ENCODE peak calls at places on chromosomes 6 and 20, in ten cellular contexts. One of them, this sample, is unnamed.

GRCh38 chr6:170098428-170099170 is 192.3 kb downstream of the DLL1 start:
- DNase-seq in PC-3: no peak
- DNase-seq in A549: no peak
- DNase-seq in heart right ventricle: no peak
- DNase-seq in SK-N-SH: no peak
- DNase-seq in CD8-positive, alpha-beta T cell: peak; percentile 42
- DNase-seq in effector memory CD4-positive, alpha-beta T cell: no peak
- DNase-seq in endothelial cell of umbilical vein: no peak
- DNase-seq in HepG2: no peak
- DNase-seq in MM.1S: no peak
- DNase-seq in this sample: peak; percentile 57

GRCh38 chr6:19181252-19181651 is 655.9 kb upstream of the ID4 start:
- DNase-seq in CD8-positive, alpha-beta T cell: no peak
- DNase-seq in HepG2: no peak
- DNase-seq in MM.1S: no peak
- DNase-seq in endothelial cell of umbilical vein: no peak
- DNase-seq in SK-N-SH: no peak
- DNase-seq in heart right ventricle: no peak
- DNase-seq in effector memory CD4-positive, alpha-beta T cell: no peak
- DNase-seq in PC-3: no peak
- DNase-seq in A549: no peak
- DNase-seq in this sample: no peak

GRCh38 chr20:16209826-16210365 is 363.4 kb downstream of the KIF16B start:
- DNase-seq in PC-3: no peak
- DNase-seq in A549: no peak
- DNase-seq in SK-N-SH: no peak
- DNase-seq in MM.1S: no peak
- DNase-seq in heart right ventricle: no peak
- DNase-seq in effector memory CD4-positive, alpha-beta T cell: no peak
- DNase-seq in endothelial cell of umbilical vein: no peak
- DNase-seq in HepG2: no peak
- DNase-seq in CD8-positive, alpha-beta T cell: no peak
- DNase-seq in this sample: no peak

GRCh38 chr20:18412202-18412901 is 54.5 kb downstream of the DZANK1 start:
- DNase-seq in CD8-positive, alpha-beta T cell: no peak
- DNase-seq in HepG2: no peak
- DNase-seq in effector memory CD4-positive, alpha-beta T cell: no peak
- DNase-seq in heart right ventricle: no peak
- DNase-seq in PC-3: no peak
- DNase-seq in MM.1S: no peak
- DNase-seq in endothelial cell of umbilical vein: no peak
- DNase-seq in A549: no peak
- DNase-seq in SK-N-SH: no peak
- DNase-seq in this sample: no peak

GRCh38 chr20:24437322-24438090 is 31.9 kb upstream of the SYNDIG1 start:
- DNase-seq in HepG2: no peak
- DNase-seq in heart right ventricle: no peak
- DNase-seq in A549: no peak
- DNase-seq in effector memory CD4-positive, alpha-beta T cell: no peak
- DNase-seq in SK-N-SH: no peak
- DNase-seq in endothelial cell of umbilical vein: no peak
- DNase-seq in PC-3: no peak
- DNase-seq in CD8-positive, alpha-beta T cell: no peak
- DNase-seq in MM.1S: no peak
- DNase-seq in this sample: no peak

GRCh38 chr6:125528614-125529013 is 220.8 kb upstream of the HEY2 start:
- DNase-seq in A549: no peak
- DNase-seq in heart right ventricle: no peak
- DNase-seq in endothelial cell of umbilical vein: no peak
- DNase-seq in SK-N-SH: no peak
- DNase-seq in MM.1S: no peak
- DNase-seq in CD8-positive, alpha-beta T cell: no peak
- DNase-seq in PC-3: no peak
- DNase-seq in HepG2: no peak
- DNase-seq in effector memory CD4-positive, alpha-beta T cell: no peak
- DNase-seq in this sample: peak; percentile 2

GRCh38 chr6:88722691-88723090 is 240.7 kb downstream of the RNGTT start:
- DNase-seq in CD8-positive, alpha-beta T cell: no peak
- DNase-seq in heart right ventricle: no peak
- DNase-seq in HepG2: no peak
- DNase-seq in endothelial cell of umbilical vein: no peak
- DNase-seq in PC-3: no peak
- DNase-seq in SK-N-SH: no peak
- DNase-seq in A549: no peak
- DNase-seq in effector memory CD4-positive, alpha-beta T cell: no peak
- DNase-seq in MM.1S: no peak
- DNase-seq in this sample: no peak

GRCh38 chr20:11431613-11432012 is 486.1 kb upstream of the BTBD3 start:
- DNase-seq in HepG2: no peak
- DNase-seq in A549: no peak
- DNase-seq in CD8-positive, alpha-beta T cell: no peak
- DNase-seq in SK-N-SH: no peak
- DNase-seq in heart right ventricle: no peak
- DNase-seq in MM.1S: no peak
- DNase-seq in PC-3: no peak
- DNase-seq in endothelial cell of umbilical vein: no peak
- DNase-seq in effector memory CD4-positive, alpha-beta T cell: no peak
- DNase-seq in this sample: no peak

GRCh38 chr6:7587631-7588100 is 2.3 kb upstream of the SNRNP48 start:
- DNase-seq in A549: no peak
- DNase-seq in effector memory CD4-positive, alpha-beta T cell: no peak
- DNase-seq in PC-3: peak; percentile 22
- DNase-seq in HepG2: no peak
- DNase-seq in SK-N-SH: no peak
- DNase-seq in CD8-positive, alpha-beta T cell: no peak
- DNase-seq in heart right ventricle: no peak
- DNase-seq in endothelial cell of umbilical vein: peak; percentile 6
- DNase-seq in MM.1S: no peak
- DNase-seq in this sample: no peak

GRCh38 chr6:7591770-7592169 is 1.8 kb downstream of the SNRNP48 start:
- DNase-seq in PC-3: no peak
- DNase-seq in effector memory CD4-positive, alpha-beta T cell: no peak
- DNase-seq in endothelial cell of umbilical vein: no peak
- DNase-seq in CD8-positive, alpha-beta T cell: no peak
- DNase-seq in heart right ventricle: no peak
- DNase-seq in A549: no peak
- DNase-seq in HepG2: no peak
- DNase-seq in MM.1S: no peak
- DNase-seq in SK-N-SH: no peak
- DNase-seq in this sample: no peak

GRCh38 chr6:7589949-7590917 is at the start of gene SNRNP48:
- DNase-seq in effector memory CD4-positive, alpha-beta T cell: peak; percentile 86
- DNase-seq in PC-3: peak; percentile 95
- DNase-seq in CD8-positive, alpha-beta T cell: peak; percentile 93
- DNase-seq in SK-N-SH: peak; percentile 94
- DNase-seq in MM.1S: peak; percentile 93
- DNase-seq in HepG2: peak; percentile 93
- DNase-seq in A549: peak; percentile 69
- DNase-seq in heart right ventricle: peak; percentile 94
- DNase-seq in endothelial cell of umbilical vein: peak; percentile 96
- DNase-seq in this sample: peak; percentile 96

GRCh38 chr6:7590918-7591302 is 912 bp downstream of the SNRNP48 start:
- DNase-seq in endothelial cell of umbilical vein: peak; percentile 22
- DNase-seq in heart right ventricle: no peak
- DNase-seq in effector memory CD4-positive, alpha-beta T cell: no peak
- DNase-seq in PC-3: peak; percentile 57
- DNase-seq in MM.1S: no peak
- DNase-seq in CD8-positive, alpha-beta T cell: no peak
- DNase-seq in SK-N-SH: peak; percentile 18
- DNase-seq in HepG2: peak; percentile 30
- DNase-seq in A549: no peak
- DNase-seq in this sample: peak; percentile 36

DNA sequence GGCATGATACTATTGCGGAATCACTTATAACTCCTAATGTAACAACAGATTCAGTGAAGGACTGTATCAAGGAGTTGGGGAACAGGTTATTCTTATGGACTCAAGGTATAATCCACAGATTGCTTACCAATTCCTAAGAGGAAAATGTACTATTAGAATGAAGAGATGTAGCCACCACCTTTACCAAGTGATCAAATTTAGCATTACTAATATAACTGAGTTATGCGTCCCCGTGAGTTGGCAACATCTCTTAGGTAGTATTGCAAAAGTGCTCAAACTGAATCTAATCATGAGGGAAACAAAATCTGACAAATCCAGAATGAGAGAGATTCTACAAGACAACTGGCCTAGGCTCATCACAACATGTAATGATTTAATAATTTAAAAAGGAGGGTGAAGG is 777 bp upstream of the SNRNP48 start:
- DNase-seq in CD8-positive, alpha-beta T cell: no peak
- DNase-seq in effector memory CD4-positive, alpha-beta T cell: no peak
- DNase-seq in A549: no peak
- DNase-seq in endothelial cell of umbilical vein: no peak
- DNase-seq in PC-3: no peak
- DNase-seq in MM.1S: no peak
- DNase-seq in heart right ventricle: no peak
- DNase-seq in HepG2: no peak
- DNase-seq in SK-N-SH: no peak
- DNase-seq in this sample: no peak
- H3K27ac ChIP-seq in CD8-positive, alpha-beta T cell: no peak overlapping the region
- H3K27ac ChIP-seq in effector memory CD4-positive, alpha-beta T cell: no peak overlapping the region
- H3K27ac ChIP-seq in A549: peak overlapping the region; percentile 78
- H3K27ac ChIP-seq in endothelial cell of umbilical vein: no peak overlapping the region
- H3K27ac ChIP-seq in PC-3: no peak overlapping the region
- H3K27ac ChIP-seq in MM.1S: no peak overlapping the region
- H3K27ac ChIP-seq in heart right ventricle: peak overlapping the region; percentile 88
- H3K27ac ChIP-seq in HepG2: no peak overlapping the region
- H3K27ac ChIP-seq in SK-N-SH: no peak overlapping the region
- H3K27ac ChIP-seq in this sample: peak overlapping the region; percentile 45

DNA sequence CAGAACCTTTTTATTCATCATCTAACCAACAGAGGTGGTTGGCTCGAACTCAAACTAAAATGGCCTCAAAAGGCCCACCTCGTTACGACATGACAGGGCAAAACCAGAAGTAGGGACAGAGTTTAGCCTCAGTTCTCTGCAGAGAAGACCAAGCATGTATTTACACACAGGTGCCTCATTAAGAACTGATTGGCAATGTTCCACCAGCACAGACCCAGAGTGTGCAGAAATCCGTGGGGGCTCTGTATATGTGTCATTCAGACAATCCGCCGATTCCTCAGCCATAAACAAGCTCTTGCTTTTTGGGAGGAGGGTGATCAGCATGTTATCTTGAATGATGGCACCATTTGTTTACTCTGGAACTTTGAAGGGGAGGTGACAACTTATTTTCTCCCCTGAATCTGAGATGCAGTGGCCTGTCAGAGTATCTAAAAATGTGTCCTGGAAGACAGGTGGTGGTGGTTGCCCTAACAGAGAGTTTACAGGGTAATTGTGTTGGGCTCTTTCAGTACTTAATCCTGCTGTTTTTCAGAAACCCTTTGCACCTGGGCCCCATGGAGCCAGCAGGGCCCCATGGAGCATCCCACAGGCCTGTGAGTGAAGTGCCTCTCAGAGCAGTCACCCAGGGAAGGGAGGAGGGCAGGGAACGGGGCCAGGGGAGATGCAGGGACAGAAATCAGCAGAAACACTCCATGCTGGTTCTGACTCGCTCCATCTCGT is 29.1 kb upstream of the C20orf203 start:
- DNase-seq in A549: no peak
- DNase-seq in HepG2: no peak
- DNase-seq in heart right ventricle: no peak
- DNase-seq in effector memory CD4-positive, alpha-beta T cell: no peak
- DNase-seq in MM.1S: peak; percentile 87
- DNase-seq in endothelial cell of umbilical vein: no peak
- DNase-seq in PC-3: no peak
- DNase-seq in SK-N-SH: no peak
- DNase-seq in CD8-positive, alpha-beta T cell: no peak
- DNase-seq in this sample: no peak
- H3K27ac ChIP-seq in A549: no peak overlapping the region
- H3K27ac ChIP-seq in HepG2: no peak overlapping the region
- H3K27ac ChIP-seq in heart right ventricle: no peak overlapping the region
- H3K27ac ChIP-seq in effector memory CD4-positive, alpha-beta T cell: no peak overlapping the region
- H3K27ac ChIP-seq in MM.1S: peak overlapping the region; percentile 100
- H3K27ac ChIP-seq in endothelial cell of umbilical vein: no peak overlapping the region
- H3K27ac ChIP-seq in PC-3: no peak overlapping the region
- H3K27ac ChIP-seq in SK-N-SH: no peak overlapping the region
- H3K27ac ChIP-seq in CD8-positive, alpha-beta T cell: no peak overlapping the region
- H3K27ac ChIP-seq in this sample: peak overlapping the region; percentile 11

GRCh38 chr20:48348022-48348421 is 479.8 kb downstream of the PREX1 start:
- DNase-seq in SK-N-SH: no peak
- DNase-seq in heart right ventricle: no peak
- DNase-seq in endothelial cell of umbilical vein: no peak
- DNase-seq in A549: no peak
- DNase-seq in HepG2: no peak
- DNase-seq in CD8-positive, alpha-beta T cell: no peak
- DNase-seq in effector memory CD4-positive, alpha-beta T cell: no peak
- DNase-seq in PC-3: no peak
- DNase-seq in MM.1S: no peak
- DNase-seq in this sample: no peak
- H3K27ac ChIP-seq in SK-N-SH: no peak overlapping the region
- H3K27ac ChIP-seq in heart right ventricle: no peak overlapping the region
- H3K27ac ChIP-seq in endothelial cell of umbilical vein: no peak overlapping the region
- H3K27ac ChIP-seq in A549: no peak overlapping the region
- H3K27ac ChIP-seq in HepG2: no peak overlapping the region
- H3K27ac ChIP-seq in CD8-positive, alpha-beta T cell: no peak overlapping the region
- H3K27ac ChIP-seq in effector memory CD4-positive, alpha-beta T cell: no peak overlapping the region
- H3K27ac ChIP-seq in PC-3: no peak overlapping the region
- H3K27ac ChIP-seq in MM.1S: no peak overlapping the region
- H3K27ac ChIP-seq in this sample: no peak overlapping the region

GRCh38 chr6:26019261-26019845 is 56.8 kb downstream of the TRIM38 start:
- DNase-seq in A549: no peak
- DNase-seq in endothelial cell of umbilical vein: no peak
- DNase-seq in HepG2: no peak
- DNase-seq in heart right ventricle: no peak
- DNase-seq in SK-N-SH: peak; percentile 58
- DNase-seq in MM.1S: no peak
- DNase-seq in effector memory CD4-positive, alpha-beta T cell: no peak
- DNase-seq in PC-3: no peak
- DNase-seq in CD8-positive, alpha-beta T cell: no peak
- DNase-seq in this sample: no peak
- H3K27ac ChIP-seq in A549: peak overlapping the region; percentile 95
- H3K27ac ChIP-seq in endothelial cell of umbilical vein: peak overlapping the region; percentile 3
- H3K27ac ChIP-seq in HepG2: no peak overlapping the region
- H3K27ac ChIP-seq in heart right ventricle: no peak overlapping the region
- H3K27ac ChIP-seq in SK-N-SH: peak overlapping the region; percentile 99
- H3K27ac ChIP-seq in MM.1S: no peak overlapping the region
- H3K27ac ChIP-seq in effector memory CD4-positive, alpha-beta T cell: no peak overlapping the region
- H3K27ac ChIP-seq in PC-3: no peak overlapping the region
- H3K27ac ChIP-seq in CD8-positive, alpha-beta T cell: no peak overlapping the region
- H3K27ac ChIP-seq in this sample: no peak overlapping the region

This sample was measured in upper lobe of left lung.